ENCODE peak calls at places on chromosomes 11 and 22, in ten cellular contexts. P, R, X, I, T, E, S, V, D and U are unnamed samples.
A peak's percentile ranks its signal among the peaks of the same experiment; 100 is the strongest.

GRCh38 chr22:19120829-19121630 is 1.2 kb downstream of the DGCR2 start:
- DNase-seq in P (no peak), R (peak; percentile 67), X (no peak), I (peak; percentile 68), T (no peak), E (no peak), S (peak; percentile 32), V (peak; percentile 64), D (peak; percentile 83), U (no peak)

GRCh38 chr11:26109658-26110393 is 222.1 kb upstream of the ANO3 start:
- DNase-seq in P (no peak), R (no peak), X (no peak), I (no peak), T (no peak), E (no peak), S (no peak), V (no peak), D (no peak), U (no peak)

GRCh38 chr11:106012744-106013143 is 9.3 kb downstream of the MSANTD4 start:
- DNase-seq in P (no peak), R (no peak), X (no peak), I (peak; percentile 66), T (peak; percentile 62), E (no peak), S (peak; percentile 82), V (no peak), D (peak; percentile 21), U (no peak)

GRCh38 chr11:3949132-3949531 is 93.7 kb downstream of the STIM1 start:
- DNase-seq in P (no peak), R (no peak), X (no peak), I (no peak), T (no peak), E (no peak), S (no peak), V (no peak), D (no peak), U (no peak)

GRCh38 chr11:134634897-134635831 is 223.1 kb upstream of the B3GAT1 start:
- DNase-seq in P (no peak), R (no peak), X (no peak), I (no peak), T (no peak), E (no peak), S (no peak), V (no peak), D (no peak), U (peak; percentile 39)

GRCh38 chr11:133663586-133663985 is 131.3 kb upstream of the OPCML start:
- DNase-seq in P (no peak), R (no peak), X (no peak), I (no peak), T (no peak), E (no peak), S (no peak), V (no peak), D (no peak), U (peak; percentile 24)

GRCh38 chr11:101436511-101437142 is 147.2 kb downstream of the TRPC6 start:
- DNase-seq in P (no peak), R (no peak), X (no peak), I (peak; percentile 58), T (no peak), E (peak; percentile 29), S (peak; percentile 32), V (peak; percentile 12), D (peak; percentile 40), U (no peak)

GRCh38 chr11:6637871-6638270 is 17.7 kb downstream of the DCHS1 start:
- DNase-seq in P (no peak), R (peak; percentile 45), X (no peak), I (no peak), T (peak; percentile 48), E (no peak), S (peak; percentile 91), V (no peak), D (peak; percentile 56), U (no peak)

GRCh38 chr11:47560431-47560830 is 5.0 kb upstream of the PTPMT1 start:
- DNase-seq in P (no peak), R (no peak), X (no peak), I (peak; percentile 46), T (no peak), E (no peak), S (no peak), V (no peak), D (no peak), U (no peak)

GRCh38 chr11:45816614-45817013 is 11.7 kb downstream of the SLC35C1 start:
- DNase-seq in P (no peak), R (no peak), X (no peak), I (no peak), T (no peak), E (no peak), S (no peak), V (no peak), D (no peak), U (no peak)

GRCh38 chr11:43907028-43907966 is 26.7 kb downstream of the ALKBH3 start:
- DNase-seq in P (no peak), R (no peak), X (no peak), I (peak; percentile 63), T (no peak), E (no peak), S (no peak), V (no peak), D (no peak), U (no peak)

GRCh38 chr11:9601041-9601875 is 27.8 kb downstream of the WEE1 start:
- DNase-seq in P (peak; percentile 44), R (no peak), X (peak; percentile 55), I (peak; percentile 48), T (peak; percentile 45), E (peak; percentile 72), S (peak; percentile 34), V (no peak), D (peak; percentile 34), U (no peak)

GRCh38 chr11:78224506-78224905 is 35.8 kb downstream of the USP35 start:
- DNase-seq in P (no peak), R (no peak), X (no peak), I (no peak), T (no peak), E (no peak), S (no peak), V (no peak), D (no peak), U (no peak)

GRCh38 chr22:49237279-49237678 is 590.4 kb downstream of the BRD1 start:
- DNase-seq in P (no peak), R (no peak), X (no peak), I (no peak), T (no peak), E (no peak), S (no peak), V (no peak), D (no peak), U (no peak)

GRCh38 chr22:49240016-49240380 is 587.7 kb downstream of the BRD1 start:
- DNase-seq in P (no peak), R (no peak), X (peak; percentile 21), I (no peak), T (no peak), E (no peak), S (no peak), V (no peak), D (no peak), U (peak; percentile 52)

GRCh38 chr22:49239264-49240015 is 588.2 kb downstream of the BRD1 start:
- DNase-seq in P (no peak), R (peak; percentile 27), X (peak; percentile 50), I (no peak), T (no peak), E (no peak), S (no peak), V (no peak), D (no peak), U (peak; percentile 57)

GRCh38 chr22:49237703-49238102 is 590.0 kb downstream of the BRD1 start:
- DNase-seq in P (no peak), R (no peak), X (peak; percentile 7), I (no peak), T (no peak), E (no peak), S (no peak), V (no peak), D (no peak), U (peak; percentile 29)

GRCh38 chr22:49238181-49239141 is 589.2 kb downstream of the BRD1 start:
- DNase-seq in P (no peak), R (peak; percentile 27), X (peak; percentile 32), I (no peak), T (no peak), E (no peak), S (no peak), V (no peak), D (no peak), U (peak; percentile 66)
- TF ChIP-seq CTCF in P (no peak), R (no peak), X (no peak), I (no peak), T (no peak), E (no peak), S (no peak), V (no peak), D (no peak), U (no peak)

GRCh38 chr11:102662607-102663006 is 37.5 kb upstream of the MMP20 start:
- DNase-seq in P (no peak), R (no peak), X (no peak), I (no peak), T (no peak), E (no peak), S (no peak), V (no peak), D (no peak), U (no peak)

GRCh38 chr11:102661040-102661439 is 35.9 kb upstream of the MMP20 start:
- DNase-seq in P (no peak), R (no peak), X (no peak), I (no peak), T (no peak), E (no peak), S (no peak), V (no peak), D (no peak), U (no peak)

GRCh38 chr11:102669664-102670063 is 35.9 kb downstream of the MMP27 start:
- DNase-seq in P (no peak), R (no peak), X (no peak), I (no peak), T (no peak), E (no peak), S (no peak), V (no peak), D (no peak), U (no peak)

GRCh38 chr11:102666331-102666957 is 39.1 kb downstream of the MMP27 start:
- DNase-seq in P (no peak), R (peak; percentile 39), X (no peak), I (peak; percentile 48), T (peak; percentile 15), E (peak; percentile 52), S (peak; percentile 67), V (peak; percentile 13), D (peak; percentile 43), U (no peak)

GRCh38 chr11:102664001-102664752 is 39.0 kb upstream of the MMP20 start:
- DNase-seq in P (no peak), R (no peak), X (no peak), I (no peak), T (no peak), E (no peak), S (no peak), V (no peak), D (no peak), U (no peak)
- TF ChIP-seq CTCF in P (no peak), R (no peak), X (no peak), I (peak; percentile 2), T (peak; percentile 31), E (peak; percentile 49), S (peak; percentile 38), V (no peak), D (no peak), U (peak; percentile 32)

GRCh38 chr22:38718414-38718813 is 12.7 kb downstream of the GTPBP1 start:
- DNase-seq in P (peak; percentile 69), R (peak; percentile 70), X (no peak), I (peak; percentile 88), T (no peak), E (no peak), S (peak; percentile 72), V (peak; percentile 84), D (peak; percentile 84), U (no peak)
- TF ChIP-seq CTCF in P (peak; percentile 62), R (no peak), X (peak; percentile 54), I (peak; percentile 75), T (peak; percentile 73), E (no peak), S (peak; percentile 80), V (no peak), D (peak; percentile 58), U (peak; percentile 69)

GRCh38 chr11:128608732-128609131 is 21.4 kb upstream of the ETS1 start:
- DNase-seq in P (no peak), R (no peak), X (no peak), I (no peak), T (no peak), E (no peak), S (no peak), V (no peak), D (no peak), U (no peak)
- TF ChIP-seq CTCF in P (no peak), R (no peak), X (no peak), I (no peak), T (no peak), E (no peak), S (no peak), V (no peak), D (no peak), U (no peak)